ENCODE peak calls at places on chromosomes 1 and 21, in seven cellular contexts. D, N, B, W, T, F and J are unnamed samples.

GRCh38 chr1:5423109-5423508 is 569.1 kb downstream of the NPHP4 start:
- DNase-seq in B (no peak), N (peak), T (no peak), D (no peak), W (no peak), F (no peak), J (no peak)

GRCh38 chr21:46024983-46025860 is 43.7 kb downstream of the COL6A1 start:
- DNase-seq in W (no peak), B (peak), T (no peak), N (peak), F (peak), D (no peak), J (peak)

GRCh38 chr1:160219062-160219929 is 14.1 kb downstream of the PEA15 start:
- DNase-seq in D (no peak), T (no peak), B (peak), F (peak), W (no peak), N (peak), J (peak)

GRCh38 chr1:12007204-12007603 is 12.1 kb upstream of the MIIP start:
- DNase-seq in B (no peak), W (no peak), T (no peak), F (no peak), N (no peak), D (no peak), J (no peak)

GRCh38 chr1:11681071-11681771 is at the start of gene MAD2L2:
- DNase-seq in N (peak), T (peak), B (peak), F (peak), D (peak), W (peak), J (peak)

GRCh38 chr1:62487956-62488355 is 51.1 kb downstream of the USP1 start:
- DNase-seq in B (no peak), T (no peak), W (no peak), F (no peak), D (no peak), N (no peak), J (no peak)

GRCh38 chr1:179251675-179252074 is 22.2 kb upstream of the ABL2 start:
- DNase-seq in T (no peak), B (peak), D (no peak), F (peak), W (peak), N (peak), J (peak)

GRCh38 chr1:204323887-204324286 is 35.8 kb downstream of the PLEKHA6 start:
- DNase-seq in F (peak), W (no peak), B (peak), T (no peak), D (no peak), N (peak), J (peak)

GRCh38 chr1:24369801-24370200 is 43.8 kb downstream of the STPG1 start:
- DNase-seq in W (no peak), F (no peak), D (no peak), N (no peak), T (no peak), B (no peak), J (no peak)

GRCh38 chr1:185464788-185465187 is 147.7 kb upstream of the IVNS1ABP start:
- DNase-seq in D (no peak), T (no peak), B (no peak), F (no peak), N (no peak), W (no peak), J (no peak)

GRCh38 chr1:245873883-245874671 is 633.0 kb downstream of the SMYD3 start:
- DNase-seq in N (no peak), T (no peak), W (no peak), D (no peak), F (peak), B (peak), J (no peak)

GRCh38 chr1:167529829-167530474 is 11.6 kb upstream of the CD247 start:
- DNase-seq in N (no peak), W (no peak), D (no peak), T (no peak), F (no peak), B (no peak), J (peak)

GRCh38 chr21:15840406-15840805 is 110.6 kb downstream of the USP25 start:
- DNase-seq in B (no peak), W (no peak), T (no peak), F (peak), N (no peak), D (no peak), J (no peak)

GRCh38 chr1:180267761-180268555 is 37.9 kb downstream of the LHX4 start:
- DNase-seq in W (no peak), T (no peak), F (no peak), D (no peak), N (no peak), B (no peak), J (no peak)

GRCh38 chr1:31505884-31506497 is 70.3 kb upstream of the TINAGL1 start:
- DNase-seq in W (no peak), F (peak), B (peak), D (no peak), N (no peak), T (no peak), J (peak)

GRCh38 chr1:64471218-64471719 is 1.3 kb downstream of the CACHD1 start:
- DNase-seq in T (peak), N (no peak), W (peak), F (peak), B (peak), D (no peak), J (peak)

GRCh38 chr1:57489342-57490036 is 65.6 kb upstream of the DAB1 start:
- DNase-seq in N (peak), D (no peak), F (peak), W (no peak), T (no peak), B (peak), J (peak)

DNA sequence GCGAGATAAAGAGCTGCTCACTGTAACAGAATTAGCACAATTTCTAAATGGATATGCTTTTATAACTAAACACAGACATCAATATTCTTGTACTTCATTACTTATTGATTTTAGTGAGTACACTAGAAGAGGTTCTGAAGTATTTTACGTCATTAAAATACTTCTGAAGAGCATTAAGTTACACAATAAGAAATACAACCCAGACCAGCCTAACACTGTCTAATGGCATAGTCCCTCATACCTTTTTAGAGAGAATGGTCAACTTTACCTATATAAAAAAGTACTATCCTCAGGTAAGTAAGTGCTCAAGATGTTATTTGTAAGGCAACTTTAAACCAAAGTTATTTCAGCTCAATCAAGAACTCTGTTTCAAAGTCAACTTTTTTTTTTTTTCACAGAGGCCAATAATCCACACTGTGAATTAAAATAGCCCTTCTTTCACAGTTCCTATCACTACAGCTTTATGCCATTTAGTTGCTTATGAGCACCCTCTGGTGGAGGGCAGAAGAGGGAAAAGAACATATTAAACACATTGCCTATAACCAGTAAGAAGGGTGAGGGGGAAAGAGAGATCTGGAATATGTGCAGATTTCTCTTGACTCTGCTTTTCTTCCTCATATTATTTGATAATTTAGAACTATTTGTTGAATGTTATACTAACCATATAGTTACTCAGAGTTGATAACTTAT is 182.1 kb upstream of the DMRTA2 start:
- DNase-seq in T (no peak), F (peak), D (no peak), W (peak), N (peak), B (peak), J (peak)
- TF ChIP-seq CTCF in T (peak), F (peak), D (no peak), W (peak), N (peak), B (peak), J (peak)

DNA sequence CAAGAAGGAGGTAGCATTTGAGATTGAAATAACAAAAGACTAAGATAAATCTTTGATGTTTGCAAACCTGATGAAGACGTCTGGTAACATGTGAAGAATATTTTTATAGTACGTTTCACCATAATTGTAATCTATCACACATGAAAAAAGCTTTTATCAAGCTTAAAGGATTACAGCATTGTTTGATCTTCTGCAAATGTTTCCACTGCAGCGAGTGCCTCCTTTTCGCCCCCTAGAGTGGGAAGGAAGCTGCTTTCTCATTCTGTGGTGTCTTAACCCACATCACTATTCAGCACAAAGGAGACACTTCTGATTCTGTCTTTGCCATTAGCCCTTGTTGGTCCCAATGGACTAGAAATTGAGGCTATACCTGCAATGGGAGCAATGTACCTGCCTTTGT is 46.0 kb upstream of the IL12RB2 start:
- DNase-seq in T (no peak), F (no peak), D (no peak), N (no peak), W (no peak), B (no peak), J (no peak)
- TF ChIP-seq CTCF in T (peak), F (no peak), D (no peak), N (no peak), W (no peak), B (peak), J (no peak)

GRCh38 chr1:83799474-83800085 is 199.4 kb downstream of the TTLL7 start:
- DNase-seq in F (peak), B (no peak), D (no peak), W (no peak), T (no peak), N (no peak), J (no peak)
- TF ChIP-seq CTCF in F (no peak), B (no peak), D (no peak), W (no peak), T (no peak), N (no peak), J (no peak)

DNA sequence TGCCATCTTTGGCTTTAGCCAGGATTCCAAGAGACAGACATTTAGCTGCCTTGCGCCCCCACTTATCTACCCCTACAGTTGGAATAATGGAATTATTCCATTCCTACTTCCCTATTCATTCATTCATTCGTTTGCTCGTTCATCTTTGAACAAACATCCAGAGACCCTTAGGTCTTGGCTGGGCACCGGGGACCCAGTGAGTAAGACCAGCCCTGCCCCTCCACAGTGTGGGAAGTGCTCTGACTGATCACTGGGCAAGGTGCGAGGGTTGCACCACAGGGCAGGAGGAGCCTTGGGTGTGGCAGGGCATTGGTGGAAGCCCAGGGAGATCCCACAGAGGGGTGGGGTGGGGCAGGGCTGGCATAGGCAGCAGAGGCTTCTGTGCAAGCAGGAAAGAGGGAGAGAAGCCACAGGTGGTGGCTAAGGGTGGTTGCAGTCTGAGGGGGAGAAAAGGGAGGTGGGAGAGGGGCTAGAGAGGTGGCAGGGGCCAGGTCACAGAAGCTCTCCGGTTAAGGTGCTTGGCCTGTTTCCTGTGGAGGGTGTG is 35.0 kb upstream of the TMEM61 start:
- DNase-seq in F (no peak), T (no peak), N (peak), D (no peak), W (no peak), B (no peak), J (no peak)
- TF ChIP-seq CTCF in F (no peak), T (no peak), N (peak), D (no peak), W (no peak), B (no peak), J (peak)

GRCh38 chr1:52842643-52843310 is at the start of gene ZYG11A:
- DNase-seq in N (peak), T (peak), D (peak), B (peak), W (peak), F (peak), J (peak)
- TF ChIP-seq CTCF in N (peak), T (peak), D (no peak), B (peak), W (peak), F (peak), J (peak)

GRCh38 chr21:32653326-32653901 is 41.2 kb upstream of the CFAP298 start:
- DNase-seq in B (peak), F (no peak), W (peak), N (peak), T (no peak), D (no peak), J (no peak)
- TF ChIP-seq CTCF in B (peak), F (peak), W (peak), N (peak), T (peak), D (no peak), J (peak)